ENCODE peak calls at places on chromosome 4, in four cellular contexts. R, B, S and D are unnamed samples.

GRCh38 chr4:37904824-37905223 is 13.9 kb downstream of the TBC1D1 start:
- DNase-seq in S (no peak), R (no peak), B (no peak), D (no peak)

GRCh38 chr4:54940996-54941395 is 184.4 kb downstream of the KDR start:
- DNase-seq in B (no peak), S (no peak), R (peak; percentile 2), D (no peak)

GRCh38 chr4:165294907-165295306 is 32.6 kb upstream of the MSMO1 start:
- DNase-seq in S (no peak), R (peak; percentile 15), B (no peak), D (no peak)

GRCh38 chr4:125314676-125315570 is at the start of gene FAT4:
- DNase-seq in B (peak; percentile 88), R (peak; percentile 75), S (no peak), D (peak; percentile 92)

GRCh38 chr4:17018013-17018412 is 119.6 kb upstream of the LDB2 start:
- DNase-seq in R (no peak), B (no peak), S (no peak), D (no peak)

GRCh38 chr4:14254252-14254651 is 626.7 kb upstream of the BOD1L1 start:
- DNase-seq in S (peak; percentile 61), R (no peak), B (no peak), D (no peak)

GRCh38 chr4:165905405-165906027 is 32.5 kb downstream of the TLL1 start:
- DNase-seq in B (no peak), S (no peak), R (no peak), D (no peak)

GRCh38 chr4:184514121-184514988 is 40.0 kb upstream of the IRF2 start:
- DNase-seq in S (no peak), B (peak; percentile 9), R (peak; percentile 88), D (peak; percentile 59)

GRCh38 chr4:118745357-118745756 is 60.2 kb downstream of the METTL14 start:
- DNase-seq in R (no peak), B (no peak), S (no peak), D (no peak)

GRCh38 chr4:127506283-127506682 is 126.5 kb upstream of the INTU start:
- DNase-seq in R (no peak), B (no peak), S (no peak), D (no peak)

GRCh38 chr4:184655889-184656869 is 6.6 kb downstream of the PRIMPOL start:
- DNase-seq in R (no peak), S (no peak), B (no peak), D (no peak)

GRCh38 chr4:153497091-153497531 is 31.0 kb downstream of the TMEM131L start:
- DNase-seq in R (peak; percentile 47), S (no peak), B (no peak), D (no peak)

GRCh38 chr4:175536852-175537453 is 275.1 kb downstream of the GPM6A start:
- DNase-seq in R (peak; percentile 41), B (peak; percentile 72), S (peak; percentile 61), D (peak; percentile 46)

GRCh38 chr4:142708231-142708630 is 137.9 kb downstream of the INPP4B start:
- DNase-seq in B (no peak), S (no peak), R (no peak), D (no peak)

GRCh38 chr4:4685810-4686209 is 144.0 kb upstream of the STX18 start:
- DNase-seq in R (no peak), S (no peak), B (no peak), D (no peak)

GRCh38 chr4:107058828-107059227 is 22.7 kb upstream of the DKK2 start:
- DNase-seq in R (no peak), B (no peak), S (no peak), D (no peak)

GRCh38 chr4:67723949-67724348 is 23.0 kb upstream of the UBA6 start:
- DNase-seq in B (no peak), R (no peak), S (no peak), D (no peak)

GRCh38 chr4:82745173-82745842 is 53.3 kb downstream of the SCD5 start:
- DNase-seq in B (no peak), S (no peak), R (no peak), D (peak; percentile 42)

GRCh38 chr4:38601244-38601915 is 62.6 kb upstream of the KLF3 start:
- DNase-seq in B (peak; percentile 23), S (peak; percentile 67), R (no peak), D (no peak)

GRCh38 chr4:10496200-10496599 is 39.0 kb upstream of the ZNF518B start:
- DNase-seq in S (no peak), R (no peak), B (no peak), D (no peak)

GRCh38 chr4:26288308-26288982 is 32.4 kb upstream of the RBPJ start:
- DNase-seq in R (peak; percentile 57), B (no peak), S (peak; percentile 25), D (peak; percentile 11)

GRCh38 chr4:140300271-140300970 is 73.0 kb upstream of the SCOC start:
- DNase-seq in S (peak; percentile 4), B (peak; percentile 50), R (no peak), D (peak; percentile 37)